ENCODE peak calls at places on chromosome 18, in six cellular contexts. One of them, this sample, is unnamed. For H3K36me3, the result is how much of the 10 kb centered on the place peaks cover.

GRCh38 chr18:26040051-26040656 is 50.3 kb downstream of the SS18 start:
- DNase-seq in breast epithelium: no peak
- DNase-seq in aorta: no peak
- DNase-seq in right atrium auricular region: no peak
- DNase-seq in tibial artery: no peak
- DNase-seq in upper lobe of right lung: no peak
- DNase-seq in this sample: no peak

GRCh38 chr18:50855976-50856772 is 22.7 kb upstream of the ME2 start:
- DNase-seq in aorta: no peak
- DNase-seq in tibial artery: no peak
- DNase-seq in right atrium auricular region: no peak
- DNase-seq in breast epithelium: no peak
- DNase-seq in upper lobe of right lung: no peak
- DNase-seq in this sample: no peak

GRCh38 chr18:7025194-7025593 is 92.4 kb downstream of the LAMA1 start:
- DNase-seq in breast epithelium: no peak
- DNase-seq in tibial artery: no peak
- DNase-seq in right atrium auricular region: no peak
- DNase-seq in upper lobe of right lung: no peak
- DNase-seq in aorta: no peak
- DNase-seq in this sample: no peak

GRCh38 chr18:8368490-8369217 is 240.6 kb upstream of the RAB12 start:
- DNase-seq in upper lobe of right lung: no peak
- DNase-seq in right atrium auricular region: no peak
- DNase-seq in aorta: no peak
- DNase-seq in tibial artery: no peak
- DNase-seq in breast epithelium: no peak
- DNase-seq in this sample: no peak

GRCh38 chr18:39835303-39836030 is 2119.6 kb upstream of the PIK3C3 start:
- DNase-seq in breast epithelium: no peak
- DNase-seq in aorta: no peak
- DNase-seq in upper lobe of right lung: no peak
- DNase-seq in tibial artery: no peak
- DNase-seq in right atrium auricular region: no peak
- DNase-seq in this sample: no peak

GRCh38 chr18:40868110-40868858 is 1086.8 kb upstream of the PIK3C3 start:
- DNase-seq in right atrium auricular region: no peak
- DNase-seq in aorta: no peak
- DNase-seq in upper lobe of right lung: no peak
- DNase-seq in breast epithelium: no peak
- DNase-seq in tibial artery: no peak
- DNase-seq in this sample: no peak

GRCh38 chr18:14746897-14747296 is 1.1 kb upstream of the ANKRD30B start:
- DNase-seq in right atrium auricular region: no peak
- DNase-seq in breast epithelium: no peak
- DNase-seq in upper lobe of right lung: no peak
- DNase-seq in aorta: peak
- DNase-seq in tibial artery: no peak
- DNase-seq in this sample: no peak

GRCh38 chr18:65852273-65852672 is 101.5 kb downstream of the CDH7 start:
- DNase-seq in aorta: no peak
- DNase-seq in breast epithelium: no peak
- DNase-seq in upper lobe of right lung: no peak
- DNase-seq in right atrium auricular region: no peak
- DNase-seq in tibial artery: no peak
- DNase-seq in this sample: no peak

GRCh38 chr18:565562-566061 is 14.6 kb upstream of the CETN1 start:
- DNase-seq in upper lobe of right lung: no peak
- DNase-seq in tibial artery: no peak
- DNase-seq in right atrium auricular region: no peak
- DNase-seq in aorta: no peak
- DNase-seq in breast epithelium: no peak
- DNase-seq in this sample: no peak

GRCh38 chr18:37484893-37485834 is 80.4 kb downstream of the CELF4 start:
- DNase-seq in breast epithelium: no peak
- DNase-seq in aorta: no peak
- DNase-seq in tibial artery: no peak
- DNase-seq in upper lobe of right lung: no peak
- DNase-seq in right atrium auricular region: no peak
- DNase-seq in this sample: no peak

GRCh38 chr18:67068608-67069007 is 447.9 kb downstream of the DSEL start:
- DNase-seq in aorta: no peak
- DNase-seq in breast epithelium: no peak
- DNase-seq in upper lobe of right lung: no peak
- DNase-seq in right atrium auricular region: no peak
- DNase-seq in tibial artery: no peak
- DNase-seq in this sample: no peak

GRCh38 chr18:421236-422155 is 79.0 kb downstream of the COLEC12 start:
- DNase-seq in upper lobe of right lung: no peak
- DNase-seq in breast epithelium: no peak
- DNase-seq in right atrium auricular region: no peak
- DNase-seq in tibial artery: no peak
- DNase-seq in aorta: no peak
- DNase-seq in this sample: no peak

GRCh38 chr18:10401489-10401888 is 52.9 kb upstream of the APCDD1 start:
- DNase-seq in breast epithelium: no peak
- DNase-seq in tibial artery: no peak
- DNase-seq in upper lobe of right lung: no peak
- DNase-seq in right atrium auricular region: no peak
- DNase-seq in aorta: no peak
- DNase-seq in this sample: no peak

GRCh38 chr18:7772496-7772861 is 205.4 kb downstream of the PTPRM start:
- DNase-seq in right atrium auricular region: no peak
- DNase-seq in tibial artery: no peak
- DNase-seq in aorta: no peak
- DNase-seq in breast epithelium: no peak
- DNase-seq in upper lobe of right lung: no peak
- DNase-seq in this sample: no peak

GRCh38 chr18:61753373-61753772 is 139.4 kb downstream of the RNF152 start:
- DNase-seq in breast epithelium: no peak
- DNase-seq in aorta: no peak
- DNase-seq in right atrium auricular region: no peak
- DNase-seq in tibial artery: no peak
- DNase-seq in upper lobe of right lung: no peak
- DNase-seq in this sample: no peak

GRCh38 chr18:53757346-53757745 is 467.1 kb downstream of the MBD2 start:
- DNase-seq in breast epithelium: no peak
- DNase-seq in aorta: no peak
- DNase-seq in tibial artery: no peak
- DNase-seq in right atrium auricular region: no peak
- DNase-seq in upper lobe of right lung: no peak
- DNase-seq in this sample: no peak

GRCh38 chr18:26252411-26252810 is 26.2 kb downstream of the TAF4B start:
- DNase-seq in right atrium auricular region: no peak
- DNase-seq in breast epithelium: no peak
- DNase-seq in aorta: no peak
- DNase-seq in tibial artery: no peak
- DNase-seq in upper lobe of right lung: no peak
- DNase-seq in this sample: no peak

GRCh38 chr18:490024-490366 is 10.5 kb downstream of the COLEC12 start:
- DNase-seq in aorta: no peak
- DNase-seq in upper lobe of right lung: no peak
- DNase-seq in tibial artery: no peak
- DNase-seq in right atrium auricular region: no peak
- DNase-seq in breast epithelium: no peak
- DNase-seq in this sample: no peak

GRCh38 chr18:48545690-48546365 is 7.0 kb downstream of the CTIF start:
- DNase-seq in aorta: peak
- DNase-seq in right atrium auricular region: peak
- DNase-seq in tibial artery: peak
- DNase-seq in breast epithelium: peak
- DNase-seq in upper lobe of right lung: peak
- DNase-seq in this sample: peak

GRCh38 chr18:14971461-14972185 is 223.7 kb downstream of the ANKRD30B start:
- DNase-seq in tibial artery: no peak
- DNase-seq in aorta: no peak
- DNase-seq in breast epithelium: no peak
- DNase-seq in right atrium auricular region: no peak
- DNase-seq in upper lobe of right lung: no peak
- DNase-seq in this sample: no peak

GRCh38 chr18:55592106-55592505 is 4.1 kb upstream of the TCF4 start:
- DNase-seq in tibial artery: no peak
- DNase-seq in breast epithelium: no peak
- DNase-seq in upper lobe of right lung: no peak
- DNase-seq in right atrium auricular region: no peak
- DNase-seq in aorta: no peak
- DNase-seq in this sample: no peak

GRCh38 chr18:55095579-55095978 is 136.3 kb upstream of the CCDC68 start:
- DNase-seq in right atrium auricular region: no peak
- DNase-seq in tibial artery: no peak
- DNase-seq in aorta: no peak
- DNase-seq in breast epithelium: no peak
- DNase-seq in upper lobe of right lung: no peak
- DNase-seq in this sample: no peak

GRCh38 chr18:79422022-79422782 is 26.5 kb downstream of the NFATC1 start:
- DNase-seq in tibial artery: no peak
- DNase-seq in right atrium auricular region: no peak
- DNase-seq in breast epithelium: no peak
- DNase-seq in aorta: no peak
- DNase-seq in upper lobe of right lung: no peak
- DNase-seq in this sample: no peak

GRCh38 chr18:37318360-37319037 is 247.1 kb downstream of the CELF4 start:
- DNase-seq in upper lobe of right lung: no peak
- DNase-seq in aorta: no peak
- DNase-seq in breast epithelium: no peak
- DNase-seq in tibial artery: no peak
- DNase-seq in right atrium auricular region: no peak
- DNase-seq in this sample: no peak

GRCh38 chr18:63303562-63303961 is 16.0 kb downstream of the BCL2 start:
- DNase-seq in breast epithelium: no peak
- DNase-seq in upper lobe of right lung: no peak
- DNase-seq in aorta: no peak
- DNase-seq in right atrium auricular region: no peak
- DNase-seq in tibial artery: no peak
- DNase-seq in this sample: no peak
- H3K36me3 ChIP-seq in breast epithelium: under half
- H3K36me3 ChIP-seq in upper lobe of right lung: under half
- H3K36me3 ChIP-seq in aorta: under half
- H3K36me3 ChIP-seq in right atrium auricular region: under half
- H3K36me3 ChIP-seq in tibial artery: under half
- H3K36me3 ChIP-seq in this sample: under half

GRCh38 chr18:2970344-2970743 is 42.6 kb downstream of the LPIN2 start:
- DNase-seq in breast epithelium: no peak
- DNase-seq in upper lobe of right lung: no peak
- DNase-seq in aorta: no peak
- DNase-seq in right atrium auricular region: no peak
- DNase-seq in tibial artery: no peak
- DNase-seq in this sample: no peak

GRCh38 chr18:2968559-2968958 is 44.4 kb downstream of the LPIN2 start:
- DNase-seq in aorta: no peak
- DNase-seq in tibial artery: no peak
- DNase-seq in right atrium auricular region: no peak
- DNase-seq in upper lobe of right lung: no peak
- DNase-seq in breast epithelium: no peak
- DNase-seq in this sample: no peak

GRCh38 chr18:2967820-2968219 is 45.1 kb downstream of the LPIN2 start:
- DNase-seq in upper lobe of right lung: no peak
- DNase-seq in breast epithelium: no peak
- DNase-seq in tibial artery: no peak
- DNase-seq in right atrium auricular region: no peak
- DNase-seq in aorta: no peak
- DNase-seq in this sample: no peak

GRCh38 chr18:2970762-2971659 is 41.9 kb downstream of the LPIN2 start:
- DNase-seq in aorta: no peak
- DNase-seq in tibial artery: no peak
- DNase-seq in upper lobe of right lung: no peak
- DNase-seq in right atrium auricular region: no peak
- DNase-seq in breast epithelium: no peak
- DNase-seq in this sample: no peak

GRCh38 chr18:2969695-2970094 is 43.2 kb downstream of the LPIN2 start:
- DNase-seq in tibial artery: no peak
- DNase-seq in upper lobe of right lung: no peak
- DNase-seq in aorta: no peak
- DNase-seq in breast epithelium: no peak
- DNase-seq in right atrium auricular region: no peak
- DNase-seq in this sample: no peak
- H3K4me3 ChIP-seq in tibial artery: no peak
- H3K4me3 ChIP-seq in upper lobe of right lung: no peak
- H3K4me3 ChIP-seq in aorta: no peak
- H3K4me3 ChIP-seq in breast epithelium: no peak
- H3K4me3 ChIP-seq in right atrium auricular region: no peak
- H3K4me3 ChIP-seq in this sample: no peak

DNA sequence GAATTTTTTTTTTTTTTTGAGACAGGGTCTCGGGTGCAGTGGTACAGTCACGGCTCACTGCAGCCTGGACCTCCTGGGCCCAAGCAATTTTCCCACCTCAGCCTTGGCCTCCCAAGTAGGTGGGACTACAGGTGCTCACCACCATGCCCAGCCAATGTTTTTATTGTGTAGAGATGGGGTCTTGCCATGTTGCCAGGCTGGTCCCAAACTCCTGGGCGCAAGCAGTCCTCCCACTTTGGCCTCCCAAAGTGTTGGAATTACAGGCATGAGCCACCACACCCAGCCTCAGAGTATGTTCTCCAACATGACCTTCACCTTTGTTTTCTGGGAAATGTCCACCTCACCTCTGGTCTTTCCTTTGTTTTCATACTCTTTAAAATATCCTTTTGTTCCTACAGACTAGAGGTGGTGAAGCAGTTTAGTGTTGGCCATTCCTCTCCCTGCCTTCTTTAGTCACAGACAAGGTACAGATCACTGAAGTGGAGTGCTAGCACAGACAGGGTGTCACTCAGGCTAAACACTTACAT is 19.5 kb upstream of the MOCOS start:
- DNase-seq in tibial artery: no peak
- DNase-seq in aorta: no peak
- DNase-seq in right atrium auricular region: no peak
- DNase-seq in breast epithelium: no peak
- DNase-seq in upper lobe of right lung: no peak
- DNase-seq in this sample: no peak
- H3K36me3 ChIP-seq in tibial artery: half or more
- H3K36me3 ChIP-seq in aorta: under half
- H3K36me3 ChIP-seq in right atrium auricular region: half or more
- H3K36me3 ChIP-seq in breast epithelium: under half
- H3K36me3 ChIP-seq in upper lobe of right lung: half or more
- H3K36me3 ChIP-seq in this sample: half or more

GRCh38 chr18:46336278-46337205 is 232.4 kb downstream of the HAUS1 start:
- DNase-seq in right atrium auricular region: no peak
- DNase-seq in breast epithelium: no peak
- DNase-seq in tibial artery: peak
- DNase-seq in upper lobe of right lung: peak
- DNase-seq in aorta: no peak
- DNase-seq in this sample: no peak
- H3K4me3 ChIP-seq in right atrium auricular region: no peak
- H3K4me3 ChIP-seq in breast epithelium: no peak
- H3K4me3 ChIP-seq in tibial artery: no peak
- H3K4me3 ChIP-seq in upper lobe of right lung: no peak
- H3K4me3 ChIP-seq in aorta: no peak
- H3K4me3 ChIP-seq in this sample: peak

This sample was measured in heart left ventricle.